ENCODE peak calls at places on chromosomes 3 and 15, in four cellular contexts. F is GM12878, I is WTC11, K is K562. D is an unnamed sample.

GRCh38 chr3:42876940-42877720 is 1.5 kb upstream of the CYP8B1 start:
- DNase-seq in F (no peak), I (no peak), K (no peak), D (no peak)

GRCh38 chr3:139317660-139318430 is 26.0 kb upstream of the MRPS22 start:
- DNase-seq in F (no peak), I (no peak), K (peak; percentile 68), D (no peak)

GRCh38 chr3:168216851-168217250 is 121.1 kb upstream of the GOLIM4 start:
- DNase-seq in F (no peak), I (no peak), K (no peak), D (no peak)

GRCh38 chr15:101049282-101049681 is 130.1 kb downstream of the LRRK1 start:
- DNase-seq in F (no peak), I (no peak), K (no peak), D (no peak)

GRCh38 chr3:52112056-52112455 is 42.2 kb downstream of the POC1A start:
- DNase-seq in F (no peak), I (no peak), K (no peak), D (no peak)

GRCh38 chr3:154314152-154314551 is 10.1 kb downstream of the DHX36 start:
- DNase-seq in F (no peak), I (no peak), K (no peak), D (no peak)

GRCh38 chr15:100672959-100673358 is 70.6 kb downstream of the ASB7 start:
- DNase-seq in F (no peak), I (no peak), K (no peak), D (no peak)

GRCh38 chr3:149339931-149340309 is 6.5 kb upstream of the TM4SF18 start:
- DNase-seq in F (no peak), I (peak; percentile 40), K (no peak), D (peak; percentile 77)

GRCh38 chr3:88033806-88034205 is 25.0 kb downstream of the CGGBP1 start:
- DNase-seq in F (no peak), I (no peak), K (no peak), D (no peak)

GRCh38 chr3:157532529-157533297 is 29.5 kb upstream of the VEPH1 start:
- DNase-seq in F (peak; percentile 9), I (no peak), K (peak; percentile 69), D (peak; percentile 58)

GRCh38 chr3:13037458-13038117 is 35.6 kb downstream of the IQSEC1 start:
- DNase-seq in F (no peak), I (no peak), K (no peak), D (no peak)

GRCh38 chr3:13031621-13032020 is 41.6 kb downstream of the IQSEC1 start:
- DNase-seq in F (no peak), I (no peak), K (no peak), D (no peak)

GRCh38 chr3:13032206-13032605 is 41.0 kb downstream of the IQSEC1 start:
- DNase-seq in F (no peak), I (no peak), K (no peak), D (no peak)

GRCh38 chr3:13034861-13035260 is 38.4 kb downstream of the IQSEC1 start:
- DNase-seq in F (no peak), I (no peak), K (no peak), D (no peak)

DNA sequence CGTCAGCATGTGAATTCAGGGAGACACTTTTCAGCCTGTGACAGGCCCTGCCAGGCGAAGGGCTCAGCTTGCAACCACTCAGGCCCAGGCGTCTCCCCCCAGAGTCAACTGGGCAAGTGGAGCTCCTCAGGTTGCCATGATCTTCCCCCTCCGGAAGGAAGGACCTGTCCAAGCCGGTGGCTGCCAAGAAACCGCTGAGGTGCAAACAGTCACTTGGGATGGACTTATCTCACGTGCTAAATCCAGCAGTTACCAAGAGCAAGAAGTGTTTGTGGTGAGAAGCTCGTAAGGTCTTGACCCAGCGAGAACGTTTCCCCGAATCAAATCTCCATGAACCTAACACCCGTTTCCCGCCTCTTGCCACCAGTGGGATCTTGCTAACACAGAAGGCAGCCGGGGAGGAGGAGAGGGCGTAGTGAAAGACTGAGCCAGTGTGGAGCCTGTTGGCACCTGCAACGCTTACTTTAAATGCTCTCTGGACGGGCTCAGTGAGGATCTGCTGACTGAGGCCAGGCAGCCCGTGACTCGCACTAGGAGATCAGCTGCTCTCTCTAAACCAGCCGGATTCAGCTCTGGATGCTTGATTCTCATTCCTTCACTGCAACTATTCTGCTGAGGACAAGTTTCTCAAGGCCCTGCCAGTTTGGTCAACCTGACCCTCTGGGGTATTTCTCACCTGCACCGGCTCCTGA is 39.0 kb downstream of the IQSEC1 start:
- DNase-seq in F (no peak), I (no peak), K (no peak), D (no peak)
- TF ChIP-seq CREM in F (no peak), I (no peak), K (no peak), D (no peak)

GRCh38 chr3:133276594-133276993 is 123.3 kb upstream of the BFSP2 start:
- DNase-seq in F (no peak), I (no peak), K (no peak), D (no peak)
- TF ChIP-seq ATF2 in F (no peak), I (no peak), K (no peak), D (no peak)

GRCh38 chr15:74392402-74392876 is 25.0 kb upstream of the CYP11A1 start:
- DNase-seq in F (no peak), I (no peak), K (peak; percentile 66), D (no peak)

GRCh38 chr15:74393423-74393822 is 26.0 kb upstream of the CYP11A1 start:
- DNase-seq in F (no peak), I (no peak), K (no peak), D (no peak)

GRCh38 chr15:74390552-74391288 is 23.3 kb upstream of the CYP11A1 start:
- DNase-seq in F (no peak), I (no peak), K (no peak), D (no peak)

GRCh38 chr15:74392902-74393301 is 25.5 kb upstream of the CYP11A1 start:
- DNase-seq in F (no peak), I (no peak), K (no peak), D (no peak)

GRCh38 chr15:74391604-74392401 is 24.4 kb upstream of the CYP11A1 start:
- DNase-seq in F (no peak), I (no peak), K (no peak), D (no peak)
- TF ChIP-seq CREM in F (no peak), I (no peak), K (no peak), D (no peak)

GRCh38 chr15:37773111-37773860 is 161.2 kb upstream of the TMCO5A start:
- DNase-seq in F (no peak), I (no peak), K (no peak), D (no peak)
- TF ChIP-seq ATF2 in F (no peak), I (no peak), K (no peak), D (no peak)

DNA sequence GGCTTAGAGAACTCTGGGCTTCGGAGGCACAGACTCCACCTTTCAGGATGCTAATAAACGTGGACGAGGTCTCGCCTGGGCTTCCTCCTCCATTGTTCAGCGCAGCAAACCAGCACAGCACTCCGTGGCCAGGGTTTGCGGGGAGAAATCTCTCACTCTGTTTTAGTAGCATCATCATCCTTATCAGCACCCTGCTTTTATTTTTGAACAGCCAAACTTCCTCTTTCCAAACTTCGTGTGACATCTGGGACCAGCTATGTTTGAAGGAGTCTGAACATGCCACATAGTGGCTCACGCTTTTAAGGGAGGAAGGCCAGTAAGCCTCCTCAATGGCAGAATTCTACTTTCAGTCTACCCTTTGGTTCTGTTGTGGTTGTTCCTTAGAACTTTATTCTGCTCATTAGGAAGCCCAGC is 149.0 kb downstream of the PGPEP1L start:
- DNase-seq in F (no peak), I (no peak), K (no peak), D (no peak)
- TF ChIP-seq CREM in F (no peak), I (no peak), K (no peak), D (no peak)

GRCh38 chr3:152353578-152353977 is 84.8 kb downstream of the MBNL1 start:
- DNase-seq in F (no peak), I (no peak), K (no peak), D (no peak)
- TF ChIP-seq ATF2 in F (no peak), I (no peak), K (no peak), D (no peak)

DNA sequence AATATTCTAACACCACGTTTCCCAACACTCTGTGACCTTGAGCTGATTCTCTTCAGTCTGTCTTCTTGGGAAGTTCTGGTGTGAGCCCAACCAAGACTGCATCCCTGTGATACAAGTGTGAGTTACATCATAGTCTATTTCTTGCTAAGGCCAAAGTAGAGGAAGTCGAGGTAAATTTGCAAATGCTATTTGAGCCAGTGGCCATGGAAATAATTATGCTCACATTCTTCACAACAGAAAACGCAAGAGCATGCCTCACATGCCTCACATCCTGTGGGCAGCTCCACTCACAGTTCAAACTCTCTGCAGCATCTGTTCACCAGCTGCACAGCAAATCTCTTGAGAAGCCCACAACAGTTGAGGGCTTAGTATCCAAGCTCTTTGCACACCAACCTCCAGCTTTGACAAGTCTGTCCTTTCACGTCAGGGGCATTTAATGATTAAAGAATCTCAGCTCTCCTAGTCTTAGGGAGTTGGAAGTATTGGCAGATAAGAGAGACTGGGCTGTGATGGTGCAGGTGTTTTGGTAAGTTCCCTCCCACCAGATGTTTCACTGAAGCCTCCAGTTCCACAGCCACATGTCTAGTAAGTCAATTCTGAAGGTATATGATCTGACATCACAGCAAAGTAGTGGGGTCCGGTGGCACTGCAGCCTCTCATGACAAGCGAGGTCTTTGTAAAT is 166.3 kb downstream of the SSR3 start:
- DNase-seq in F (no peak), I (no peak), K (no peak), D (no peak)
- TF ChIP-seq CREM in F (no peak), I (no peak), K (no peak), D (no peak)

GRCh38 chr3:23488618-23489017 is 285.5 kb downstream of the UBE2E2 start:
- DNase-seq in F (no peak), I (no peak), K (no peak), D (no peak)
- TF ChIP-seq ATF2 in F (no peak), I (no peak), K (no peak), D (no peak)

DNA sequence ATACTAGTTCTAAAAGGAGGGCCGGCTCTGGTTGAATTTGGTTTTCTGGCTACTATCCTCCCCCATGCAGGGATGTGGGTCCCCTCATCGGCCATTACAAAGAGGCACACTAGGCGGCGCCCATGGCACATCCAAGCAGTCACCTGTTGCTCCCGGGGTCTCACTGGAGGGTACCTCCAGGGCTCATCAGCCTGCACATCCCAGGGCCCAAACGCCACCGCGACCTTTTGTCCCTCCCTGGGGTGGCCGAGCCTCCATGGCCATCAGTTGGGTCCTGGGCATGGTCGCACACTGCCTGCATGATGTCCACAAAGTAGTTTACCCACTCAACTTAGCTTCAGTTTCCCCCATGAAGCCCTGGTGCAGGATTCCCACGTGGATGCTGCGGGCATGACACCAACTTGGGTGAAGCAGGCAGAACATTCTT is 28.3 kb downstream of the IDH3A start:
- DNase-seq in F (no peak), I (peak; percentile 87), K (peak; percentile 64), D (peak; percentile 30)
- TF ChIP-seq CREM in F (no peak), I (no peak), K (no peak), D (no peak)